ENCODE peak calls at places on chromosomes 7 and 10, in seven cellular contexts. One of them, this sample, is unnamed.

GRCh38 chr7:15829689-15830088 is 143.2 kb upstream of the MEOX2 start:
- DNase-seq in effector CD4-positive, alpha-beta T cell: no peak
- DNase-seq in activated T-helper 1 cell treated with anti-CD3 and anti-CD28 coated beads, Interleukin-12 subunit alpha, Interleukin-12 subunit beta, Interleukin-2, Interleukin-4 antibody, amounts not matched to agents 30 ng/mL and 10 ng/mL and 1 ng/mL, durations not matched to agents 14 hours and 24 hours and 36 hours: no peak
- DNase-seq in substantia nigra: no peak
- DNase-seq in GM04504: no peak
- DNase-seq in NCI-H510A: no peak
- DNase-seq in heart left ventricle: peak
- DNase-seq in this sample: no peak

GRCh38 chr7:52961084-52961483 is 74.3 kb upstream of the POM121L12 start:
- DNase-seq in NCI-H510A: no peak
- DNase-seq in effector CD4-positive, alpha-beta T cell: no peak
- DNase-seq in substantia nigra: no peak
- DNase-seq in activated T-helper 1 cell treated with anti-CD3 and anti-CD28 coated beads, Interleukin-12 subunit alpha, Interleukin-12 subunit beta, Interleukin-2, Interleukin-4 antibody, amounts not matched to agents 30 ng/mL and 10 ng/mL and 1 ng/mL, durations not matched to agents 14 hours and 24 hours and 36 hours: no peak
- DNase-seq in heart left ventricle: no peak
- DNase-seq in GM04504: no peak
- DNase-seq in this sample: no peak

GRCh38 chr7:150568714-150569113 is 1.5 kb downstream of the GIMAP4 start:
- DNase-seq in activated T-helper 1 cell treated with anti-CD3 and anti-CD28 coated beads, Interleukin-12 subunit alpha, Interleukin-12 subunit beta, Interleukin-2, Interleukin-4 antibody, amounts not matched to agents 30 ng/mL and 10 ng/mL and 1 ng/mL, durations not matched to agents 14 hours and 24 hours and 36 hours: no peak
- DNase-seq in effector CD4-positive, alpha-beta T cell: no peak
- DNase-seq in GM04504: no peak
- DNase-seq in substantia nigra: no peak
- DNase-seq in heart left ventricle: no peak
- DNase-seq in NCI-H510A: no peak
- DNase-seq in this sample: no peak

GRCh38 chr10:32077896-32078295 is 21.7 kb upstream of the KIF5B start:
- DNase-seq in activated T-helper 1 cell treated with anti-CD3 and anti-CD28 coated beads, Interleukin-12 subunit alpha, Interleukin-12 subunit beta, Interleukin-2, Interleukin-4 antibody, amounts not matched to agents 30 ng/mL and 10 ng/mL and 1 ng/mL, durations not matched to agents 14 hours and 24 hours and 36 hours: no peak
- DNase-seq in NCI-H510A: no peak
- DNase-seq in heart left ventricle: peak
- DNase-seq in effector CD4-positive, alpha-beta T cell: no peak
- DNase-seq in substantia nigra: no peak
- DNase-seq in GM04504: peak
- DNase-seq in this sample: no peak

GRCh38 chr10:73039635-73040034 is 57.0 kb downstream of the P4HA1 start:
- DNase-seq in activated T-helper 1 cell treated with anti-CD3 and anti-CD28 coated beads, Interleukin-12 subunit alpha, Interleukin-12 subunit beta, Interleukin-2, Interleukin-4 antibody, amounts not matched to agents 30 ng/mL and 10 ng/mL and 1 ng/mL, durations not matched to agents 14 hours and 24 hours and 36 hours: no peak
- DNase-seq in NCI-H510A: no peak
- DNase-seq in substantia nigra: no peak
- DNase-seq in GM04504: peak
- DNase-seq in heart left ventricle: no peak
- DNase-seq in effector CD4-positive, alpha-beta T cell: no peak
- DNase-seq in this sample: peak

GRCh38 chr7:4841007-4841784 is 20.6 kb downstream of the PAPOLB start:
- DNase-seq in activated T-helper 1 cell treated with anti-CD3 and anti-CD28 coated beads, Interleukin-12 subunit alpha, Interleukin-12 subunit beta, Interleukin-2, Interleukin-4 antibody, amounts not matched to agents 30 ng/mL and 10 ng/mL and 1 ng/mL, durations not matched to agents 14 hours and 24 hours and 36 hours: no peak
- DNase-seq in NCI-H510A: no peak
- DNase-seq in substantia nigra: no peak
- DNase-seq in effector CD4-positive, alpha-beta T cell: no peak
- DNase-seq in GM04504: no peak
- DNase-seq in heart left ventricle: no peak
- DNase-seq in this sample: no peak

GRCh38 chr7:14432936-14433335 is 443.5 kb upstream of the ETV1 start:
- DNase-seq in activated T-helper 1 cell treated with anti-CD3 and anti-CD28 coated beads, Interleukin-12 subunit alpha, Interleukin-12 subunit beta, Interleukin-2, Interleukin-4 antibody, amounts not matched to agents 30 ng/mL and 10 ng/mL and 1 ng/mL, durations not matched to agents 14 hours and 24 hours and 36 hours: no peak
- DNase-seq in GM04504: no peak
- DNase-seq in substantia nigra: no peak
- DNase-seq in heart left ventricle: no peak
- DNase-seq in effector CD4-positive, alpha-beta T cell: no peak
- DNase-seq in NCI-H510A: no peak
- DNase-seq in this sample: no peak

GRCh38 chr10:17817316-17817715 is 8.2 kb downstream of the MRC1 start:
- DNase-seq in substantia nigra: no peak
- DNase-seq in effector CD4-positive, alpha-beta T cell: no peak
- DNase-seq in GM04504: no peak
- DNase-seq in activated T-helper 1 cell treated with anti-CD3 and anti-CD28 coated beads, Interleukin-12 subunit alpha, Interleukin-12 subunit beta, Interleukin-2, Interleukin-4 antibody, amounts not matched to agents 30 ng/mL and 10 ng/mL and 1 ng/mL, durations not matched to agents 14 hours and 24 hours and 36 hours: no peak
- DNase-seq in heart left ventricle: no peak
- DNase-seq in NCI-H510A: no peak
- DNase-seq in this sample: no peak

GRCh38 chr10:36096571-36096970 is 454.5 kb upstream of the FZD8 start:
- DNase-seq in NCI-H510A: no peak
- DNase-seq in heart left ventricle: no peak
- DNase-seq in substantia nigra: no peak
- DNase-seq in activated T-helper 1 cell treated with anti-CD3 and anti-CD28 coated beads, Interleukin-12 subunit alpha, Interleukin-12 subunit beta, Interleukin-2, Interleukin-4 antibody, amounts not matched to agents 30 ng/mL and 10 ng/mL and 1 ng/mL, durations not matched to agents 14 hours and 24 hours and 36 hours: no peak
- DNase-seq in effector CD4-positive, alpha-beta T cell: no peak
- DNase-seq in GM04504: no peak
- DNase-seq in this sample: no peak

GRCh38 chr7:113878394-113878992 is 40.3 kb downstream of the PPP1R3A start:
- DNase-seq in NCI-H510A: no peak
- DNase-seq in substantia nigra: no peak
- DNase-seq in activated T-helper 1 cell treated with anti-CD3 and anti-CD28 coated beads, Interleukin-12 subunit alpha, Interleukin-12 subunit beta, Interleukin-2, Interleukin-4 antibody, amounts not matched to agents 30 ng/mL and 10 ng/mL and 1 ng/mL, durations not matched to agents 14 hours and 24 hours and 36 hours: no peak
- DNase-seq in effector CD4-positive, alpha-beta T cell: no peak
- DNase-seq in heart left ventricle: no peak
- DNase-seq in GM04504: no peak
- DNase-seq in this sample: no peak

GRCh38 chr10:13276749-13277394 is 23.0 kb downstream of the PHYH start:
- DNase-seq in substantia nigra: no peak
- DNase-seq in heart left ventricle: no peak
- DNase-seq in effector CD4-positive, alpha-beta T cell: no peak
- DNase-seq in activated T-helper 1 cell treated with anti-CD3 and anti-CD28 coated beads, Interleukin-12 subunit alpha, Interleukin-12 subunit beta, Interleukin-2, Interleukin-4 antibody, amounts not matched to agents 30 ng/mL and 10 ng/mL and 1 ng/mL, durations not matched to agents 14 hours and 24 hours and 36 hours: no peak
- DNase-seq in NCI-H510A: no peak
- DNase-seq in GM04504: no peak
- DNase-seq in this sample: no peak

GRCh38 chr10:44437837-44438752 is 53.2 kb upstream of the CXCL12 start:
- DNase-seq in substantia nigra: no peak
- DNase-seq in activated T-helper 1 cell treated with anti-CD3 and anti-CD28 coated beads, Interleukin-12 subunit alpha, Interleukin-12 subunit beta, Interleukin-2, Interleukin-4 antibody, amounts not matched to agents 30 ng/mL and 10 ng/mL and 1 ng/mL, durations not matched to agents 14 hours and 24 hours and 36 hours: no peak
- DNase-seq in heart left ventricle: no peak
- DNase-seq in GM04504: no peak
- DNase-seq in NCI-H510A: no peak
- DNase-seq in effector CD4-positive, alpha-beta T cell: no peak
- DNase-seq in this sample: no peak

GRCh38 chr10:69972951-69973350 is 79.7 kb upstream of the MACROH2A2 start:
- DNase-seq in heart left ventricle: no peak
- DNase-seq in substantia nigra: no peak
- DNase-seq in effector CD4-positive, alpha-beta T cell: no peak
- DNase-seq in NCI-H510A: no peak
- DNase-seq in GM04504: no peak
- DNase-seq in activated T-helper 1 cell treated with anti-CD3 and anti-CD28 coated beads, Interleukin-12 subunit alpha, Interleukin-12 subunit beta, Interleukin-2, Interleukin-4 antibody, amounts not matched to agents 30 ng/mL and 10 ng/mL and 1 ng/mL, durations not matched to agents 14 hours and 24 hours and 36 hours: no peak
- DNase-seq in this sample: peak

GRCh38 chr10:8133146-8133545 is 78.7 kb downstream of the GATA3 start:
- DNase-seq in effector CD4-positive, alpha-beta T cell: no peak
- DNase-seq in GM04504: no peak
- DNase-seq in NCI-H510A: no peak
- DNase-seq in substantia nigra: no peak
- DNase-seq in activated T-helper 1 cell treated with anti-CD3 and anti-CD28 coated beads, Interleukin-12 subunit alpha, Interleukin-12 subunit beta, Interleukin-2, Interleukin-4 antibody, amounts not matched to agents 30 ng/mL and 10 ng/mL and 1 ng/mL, durations not matched to agents 14 hours and 24 hours and 36 hours: peak
- DNase-seq in heart left ventricle: no peak
- DNase-seq in this sample: no peak

GRCh38 chr10:119973261-119973660 is 80.7 kb downstream of the SEC23IP start:
- DNase-seq in substantia nigra: no peak
- DNase-seq in activated T-helper 1 cell treated with anti-CD3 and anti-CD28 coated beads, Interleukin-12 subunit alpha, Interleukin-12 subunit beta, Interleukin-2, Interleukin-4 antibody, amounts not matched to agents 30 ng/mL and 10 ng/mL and 1 ng/mL, durations not matched to agents 14 hours and 24 hours and 36 hours: no peak
- DNase-seq in effector CD4-positive, alpha-beta T cell: no peak
- DNase-seq in GM04504: no peak
- DNase-seq in NCI-H510A: no peak
- DNase-seq in heart left ventricle: no peak
- DNase-seq in this sample: no peak

GRCh38 chr10:118629211-118629610 is 33.8 kb upstream of the PRLHR start:
- DNase-seq in substantia nigra: no peak
- DNase-seq in GM04504: peak
- DNase-seq in effector CD4-positive, alpha-beta T cell: no peak
- DNase-seq in heart left ventricle: no peak
- DNase-seq in NCI-H510A: no peak
- DNase-seq in activated T-helper 1 cell treated with anti-CD3 and anti-CD28 coated beads, Interleukin-12 subunit alpha, Interleukin-12 subunit beta, Interleukin-2, Interleukin-4 antibody, amounts not matched to agents 30 ng/mL and 10 ng/mL and 1 ng/mL, durations not matched to agents 14 hours and 24 hours and 36 hours: no peak
- DNase-seq in this sample: no peak

GRCh38 chr10:43249962-43250624 is 16.8 kb downstream of the RASGEF1A start:
- DNase-seq in GM04504: no peak
- DNase-seq in heart left ventricle: peak
- DNase-seq in substantia nigra: no peak
- DNase-seq in activated T-helper 1 cell treated with anti-CD3 and anti-CD28 coated beads, Interleukin-12 subunit alpha, Interleukin-12 subunit beta, Interleukin-2, Interleukin-4 antibody, amounts not matched to agents 30 ng/mL and 10 ng/mL and 1 ng/mL, durations not matched to agents 14 hours and 24 hours and 36 hours: no peak
- DNase-seq in effector CD4-positive, alpha-beta T cell: peak
- DNase-seq in NCI-H510A: no peak
- DNase-seq in this sample: no peak

GRCh38 chr10:132460691-132461090 is 63.7 kb downstream of the PWWP2B start:
- DNase-seq in GM04504: no peak
- DNase-seq in heart left ventricle: no peak
- DNase-seq in effector CD4-positive, alpha-beta T cell: no peak
- DNase-seq in NCI-H510A: no peak
- DNase-seq in activated T-helper 1 cell treated with anti-CD3 and anti-CD28 coated beads, Interleukin-12 subunit alpha, Interleukin-12 subunit beta, Interleukin-2, Interleukin-4 antibody, amounts not matched to agents 30 ng/mL and 10 ng/mL and 1 ng/mL, durations not matched to agents 14 hours and 24 hours and 36 hours: no peak
- DNase-seq in substantia nigra: no peak
- DNase-seq in this sample: no peak

This sample was measured in AG04450.